ENCODE peak calls at places on chromosomes 2 and 18, in nine cellular contexts. A is MM.1S; G is NT2/D1; V is CD8-positive, alpha-beta memory T cell; E is effector memory CD4-positive, alpha-beta T cell; Y is cardiac muscle cell; O is esophagus squamous epithelium; M is mesenchymal stem cell; I is left ventricle myocardium inferior. L is an unnamed sample. For H3K4me1, the result is how much of the 10 kb centered on the place peaks cover.

GRCh38 chr2:207337234-207338219 is 171.8 kb upstream of the KLF7 start:
- DNase-seq in A (peak), G (no peak), V (no peak), E (no peak), Y (no peak), O (no peak), M (peak), I (no peak), L (no peak)

GRCh38 chr2:161166538-161167409 is 6.5 kb downstream of the TANK start:
- DNase-seq in A (peak), G (no peak), V (peak), E (peak), Y (no peak), O (no peak), M (no peak), I (no peak), L (no peak)

GRCh38 chr2:61235716-61236115 is 73.7 kb downstream of the C2orf74 start:
- DNase-seq in A (no peak), G (no peak), V (no peak), E (no peak), Y (no peak), O (no peak), M (no peak), I (no peak), L (no peak)

GRCh38 chr18:47206945-47207637 is 30.9 kb upstream of the IER3IP1 start:
- DNase-seq in A (no peak), G (no peak), V (no peak), E (no peak), Y (no peak), O (no peak), M (no peak), I (no peak), L (no peak)

GRCh38 chr18:27674411-27674810 is 489.3 kb upstream of the CHST9 start:
- DNase-seq in A (no peak), G (no peak), V (no peak), E (no peak), Y (no peak), O (no peak), M (peak), I (no peak), L (no peak)

GRCh38 chr18:35407871-35408481 is 30.8 kb upstream of the ZNF396 start:
- DNase-seq in A (peak), G (peak), V (peak), E (no peak), Y (peak), O (no peak), M (peak), I (no peak), L (no peak)

GRCh38 chr2:62112192-62112591 is 83.7 kb upstream of the B3GNT2 start:
- DNase-seq in A (no peak), G (no peak), V (no peak), E (no peak), Y (no peak), O (no peak), M (peak), I (no peak), L (no peak)

GRCh38 chr2:63849381-63850203 is 7.9 kb downstream of the UGP2 start:
- DNase-seq in A (no peak), G (peak), V (no peak), E (no peak), Y (no peak), O (no peak), M (no peak), I (no peak), L (no peak)

GRCh38 chr2:179336782-179337534 is 72.3 kb upstream of the SESTD1 start:
- DNase-seq in A (no peak), G (no peak), V (no peak), E (no peak), Y (no peak), O (no peak), M (peak), I (peak), L (peak)

GRCh38 chr2:55618025-55618648 is 715 bp upstream of the PPP4R3B start:
- DNase-seq in A (peak), G (no peak), V (no peak), E (no peak), Y (peak), O (no peak), M (peak), I (no peak), L (peak)

GRCh38 chr2:8653485-8653884 is 28.4 kb upstream of the ID2 start:
- DNase-seq in A (no peak), G (no peak), V (no peak), E (no peak), Y (no peak), O (no peak), M (no peak), I (no peak), L (no peak)

GRCh38 chr2:226963528-226963927 is 127.7 kb downstream of the RHBDD1 start:
- DNase-seq in A (no peak), G (no peak), V (no peak), E (no peak), Y (no peak), O (no peak), M (peak), I (no peak), L (no peak)

GRCh38 chr2:226760412-226761194 is 39.0 kb downstream of the IRS1 start:
- DNase-seq in A (no peak), G (no peak), V (no peak), E (no peak), Y (no peak), O (no peak), M (peak), I (no peak), L (no peak)

GRCh38 chr2:60612028-60612427 is 58.6 kb upstream of the BCL11A start:
- DNase-seq in A (no peak), G (no peak), V (no peak), E (no peak), Y (no peak), O (no peak), M (no peak), I (no peak), L (no peak)

GRCh38 chr2:70936979-70937811 is 1.5 kb downstream of the ATP6V1B1 start:
- DNase-seq in A (no peak), G (no peak), V (no peak), E (no peak), Y (no peak), O (no peak), M (no peak), I (no peak), L (no peak)

GRCh38 chr18:56431551-56431950 is 206.8 kb downstream of the TXNL1 start:
- DNase-seq in A (no peak), G (no peak), V (no peak), E (no peak), Y (no peak), O (no peak), M (no peak), I (no peak), L (no peak)

GRCh38 chr2:132009874-132010521 is 151.8 kb downstream of the ANKRD30BL start:
- DNase-seq in A (peak), G (no peak), V (no peak), E (no peak), Y (peak), O (no peak), M (no peak), I (no peak), L (no peak)

GRCh38 chr2:72143441-72144356 is 4.0 kb downstream of the CYP26B1 start:
- DNase-seq in A (no peak), G (no peak), V (peak), E (no peak), Y (peak), O (no peak), M (peak), I (peak), L (peak)

GRCh38 chr18:78765142-78765541 is 214.5 kb upstream of the SALL3 start:
- DNase-seq in A (no peak), G (no peak), V (no peak), E (no peak), Y (no peak), O (no peak), M (no peak), I (no peak), L (no peak)

GRCh38 chr2:222494104-222494739 is 69.9 kb downstream of the SGPP2 start:
- DNase-seq in A (no peak), G (no peak), V (no peak), E (no peak), Y (no peak), O (no peak), M (no peak), I (no peak), L (no peak)

GRCh38 chr2:74497777-74498499 is 1.5 kb downstream of the LBX2 start:
- DNase-seq in A (no peak), G (no peak), V (no peak), E (no peak), Y (peak), O (no peak), M (peak), I (no peak), L (no peak)

GRCh38 chr18:10142496-10143160 is 228.8 kb downstream of the VAPA start:
- DNase-seq in A (peak), G (no peak), V (no peak), E (no peak), Y (no peak), O (no peak), M (peak), I (no peak), L (no peak)

GRCh38 chr18:8422391-8422790 is 186.8 kb upstream of the RAB12 start:
- DNase-seq in A (no peak), G (no peak), V (no peak), E (no peak), Y (no peak), O (no peak), M (no peak), I (no peak), L (no peak)

GRCh38 chr18:62944454-62944853 is 229.1 kb downstream of the PHLPP1 start:
- DNase-seq in A (no peak), G (no peak), V (no peak), E (no peak), Y (peak), O (no peak), M (peak), I (no peak), L (no peak)

GRCh38 chr2:135890830-135891229 is 14.6 kb upstream of the MCM6 start:
- DNase-seq in A (no peak), G (no peak), V (no peak), E (no peak), Y (no peak), O (no peak), M (no peak), I (no peak), L (no peak)

GRCh38 chr2:239936838-239937581 is 88.1 kb downstream of the NDUFA10 start:
- DNase-seq in A (no peak), G (no peak), V (peak), E (no peak), Y (no peak), O (no peak), M (no peak), I (peak), L (peak)

GRCh38 chr2:196101325-196101981 is 32.8 kb upstream of the DNAH7 start:
- DNase-seq in A (peak), G (no peak), V (no peak), E (no peak), Y (no peak), O (no peak), M (peak), I (no peak), L (no peak)

GRCh38 chr2:52745144-52745543 is 1022.5 kb upstream of the CHAC2 start:
- DNase-seq in A (no peak), G (no peak), V (no peak), E (no peak), Y (no peak), O (no peak), M (no peak), I (no peak), L (no peak)

GRCh38 chr2:175282300-175282699 is 100.8 kb upstream of the ATP5MC3 start:
- DNase-seq in A (peak), G (no peak), V (no peak), E (no peak), Y (peak), O (no peak), M (peak), I (no peak), L (no peak)

GRCh38 chr2:65075605-65076344 is 19.6 kb downstream of the CEP68 start:
- DNase-seq in A (no peak), G (no peak), V (no peak), E (no peak), Y (peak), O (no peak), M (no peak), I (peak), L (peak)

GRCh38 chr2:197294260-197294659 is 16.3 kb downstream of the ANKRD44 start:
- DNase-seq in A (peak), G (no peak), V (peak), E (no peak), Y (no peak), O (no peak), M (no peak), I (no peak), L (no peak)

GRCh38 chr2:212904646-212905045 is 246.8 kb downstream of the IKZF2 start:
- DNase-seq in A (no peak), G (no peak), V (no peak), E (no peak), Y (no peak), O (no peak), M (no peak), I (no peak), L (no peak)

GRCh38 chr2:212906620-212907019 is 244.8 kb downstream of the IKZF2 start:
- DNase-seq in A (no peak), G (no peak), V (no peak), E (no peak), Y (no peak), O (no peak), M (no peak), I (no peak), L (no peak)

GRCh38 chr2:212908031-212908430 is 243.4 kb downstream of the IKZF2 start:
- DNase-seq in A (no peak), G (no peak), V (no peak), E (no peak), Y (no peak), O (no peak), M (no peak), I (no peak), L (no peak)

GRCh38 chr2:212903413-212903812 is 248.0 kb downstream of the IKZF2 start:
- DNase-seq in A (no peak), G (no peak), V (no peak), E (no peak), Y (no peak), O (no peak), M (no peak), I (no peak), L (no peak)

DNA sequence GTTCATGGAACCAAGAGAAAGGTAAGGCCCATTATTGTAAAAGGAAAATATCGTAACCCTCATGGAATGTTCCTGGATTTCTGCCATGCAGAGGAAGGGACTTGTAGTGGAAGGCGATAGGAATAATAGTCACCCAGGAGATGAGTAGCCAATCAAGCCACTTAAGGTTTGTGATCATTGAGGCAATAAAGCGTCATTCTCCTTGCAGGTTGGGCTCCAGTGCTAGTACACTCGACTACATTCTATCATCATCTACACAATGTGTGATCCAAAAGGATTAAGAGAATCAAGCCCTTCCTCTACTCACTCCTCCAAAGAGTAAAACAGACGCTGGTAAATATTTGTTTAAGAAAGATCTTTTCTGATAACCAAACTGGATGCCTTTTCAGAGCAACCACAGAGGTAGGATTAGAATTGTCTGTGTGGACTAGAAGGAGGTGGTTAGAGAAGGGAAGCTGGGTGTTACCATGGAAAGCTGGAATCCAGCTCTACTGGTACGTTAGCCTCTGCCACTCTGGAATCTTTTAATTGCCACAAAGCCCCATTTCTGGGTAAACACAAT is 245.7 kb downstream of the IKZF2 start:
- DNase-seq in A (no peak), G (no peak), V (no peak), E (no peak), Y (no peak), O (no peak), M (peak), I (no peak), L (no peak)
- H3K4me1 ChIP-seq in A (under half), G (under half), V (under half), E (under half), Y (under half), O (half or more), M (under half), I (under half), L (under half)

DNA sequence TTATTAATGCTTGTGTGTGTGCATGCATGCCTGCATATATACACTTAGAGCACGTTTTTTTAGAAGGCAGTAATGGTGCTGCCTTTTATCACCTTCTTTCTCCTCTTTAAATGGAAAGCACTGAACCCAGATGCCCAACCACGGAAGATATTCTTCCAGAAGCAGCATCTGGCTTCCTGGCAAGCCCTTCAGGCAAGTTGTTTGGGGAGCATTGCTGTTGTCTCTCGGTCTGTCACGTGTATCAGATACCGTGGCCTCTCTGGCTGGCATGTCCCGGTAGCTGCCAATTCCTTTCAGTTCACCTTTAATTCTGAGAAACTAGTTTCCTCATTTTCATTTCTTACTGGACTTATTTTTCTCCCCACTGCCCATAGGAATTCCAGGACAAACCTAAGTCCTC is 587.8 kb downstream of the ARHGAP15 start:
- DNase-seq in A (no peak), G (no peak), V (no peak), E (no peak), Y (no peak), O (no peak), M (no peak), I (no peak), L (no peak)
- H3K4me3 ChIP-seq in A (no peak), G (no peak), V (no peak), E (no peak), Y (no peak), O (peak), M (peak), I (peak), L (no peak)

GRCh38 chr2:190978389-190979053 is 35.5 kb downstream of the STAT1 start:
- DNase-seq in A (no peak), G (no peak), V (no peak), E (no peak), Y (no peak), O (no peak), M (peak), I (no peak), L (no peak)
- H3K4me1 ChIP-seq in A (under half), G (under half), V (under half), E (under half), Y (under half), O (under half), M (under half), I (half or more), L (under half)

DNA sequence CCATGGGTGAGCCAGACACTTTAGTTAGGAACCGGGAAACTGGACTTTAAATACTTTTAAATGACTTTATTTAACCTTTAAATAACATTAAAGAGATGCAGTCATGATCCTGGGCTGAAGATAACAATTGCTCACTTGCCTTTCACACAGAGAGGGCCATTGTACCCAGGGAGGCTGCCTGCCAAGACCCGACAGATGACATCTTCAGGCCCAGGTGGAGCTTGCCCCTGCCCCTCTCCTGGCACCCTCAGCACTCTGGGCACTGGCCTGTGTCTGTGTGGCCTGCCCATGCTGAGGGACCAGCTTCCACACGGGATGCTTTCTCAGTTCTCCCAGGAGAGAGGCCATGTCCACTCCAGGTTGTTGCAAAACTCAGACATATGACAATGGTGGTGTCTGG is 216.4 kb upstream of the MYT1L start:
- DNase-seq in A (no peak), G (no peak), V (no peak), E (no peak), Y (no peak), O (no peak), M (no peak), I (no peak), L (no peak)
- H3K4me3 ChIP-seq in A (no peak), G (no peak), V (no peak), E (no peak), Y (no peak), O (no peak), M (no peak), I (no peak), L (no peak)

DNA sequence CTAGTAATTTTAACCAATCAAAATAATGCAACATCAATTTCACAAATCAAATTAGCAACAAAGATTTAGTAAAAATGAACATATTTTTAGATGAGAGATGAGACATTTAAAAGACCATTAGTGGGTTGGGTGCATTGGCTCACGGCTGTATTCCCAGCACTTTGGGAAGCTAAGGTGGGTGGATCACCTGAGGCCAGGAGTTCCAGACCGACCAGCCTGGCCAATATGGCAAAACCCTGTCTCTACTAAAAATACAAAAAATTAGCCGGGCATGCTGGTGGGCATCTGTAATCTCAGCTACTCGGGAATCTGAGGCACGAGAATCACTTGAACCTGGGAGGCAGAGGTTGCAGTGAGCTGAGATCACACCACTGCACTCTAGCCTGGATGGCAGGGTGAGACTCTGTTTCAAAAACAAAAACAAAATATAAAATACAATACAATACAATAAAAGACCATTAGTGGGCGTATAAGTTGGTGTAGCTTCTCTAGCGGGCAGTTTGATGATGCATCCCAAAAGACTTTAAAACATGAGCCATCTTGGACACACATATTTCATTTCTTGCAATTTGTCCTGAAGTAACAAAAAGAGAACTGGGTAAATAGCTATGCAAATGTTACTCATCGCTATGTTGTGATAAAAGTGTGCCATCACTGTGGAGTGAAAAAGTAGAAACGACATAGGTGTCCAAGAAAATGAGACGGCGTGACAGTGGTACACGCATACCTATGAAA is 101.8 kb downstream of the COL6A3 start:
- DNase-seq in A (no peak), G (no peak), V (no peak), E (no peak), Y (no peak), O (no peak), M (no peak), I (no peak), L (no peak)
- H3K4me1 ChIP-seq in A (under half), G (under half), V (under half), E (under half), Y (under half), O (under half), M (under half), I (half or more), L (under half)